ENCODE peak calls at places on chromosomes 2 and 18, in four cellular contexts. U is effector memory CD4-positive, alpha-beta T cell; J is pancreas; I is small intestine. E is an unnamed sample. For H3K4me1, the result is how much of the 10 kb centered on the place peaks cover.

GRCh38 chr2:167652401-167652800 is 595.0 kb downstream of the STK39 start:
- DNase-seq in J (no peak), U (no peak), I (no peak), E (no peak)

GRCh38 chr2:143513081-143513480 is 383.9 kb downstream of the ARHGAP15 start:
- DNase-seq in I (peak), U (no peak), J (peak), E (no peak)

GRCh38 chr18:54880706-54881105 is 52.4 kb downstream of the RAB27B start:
- DNase-seq in U (no peak), I (peak), J (no peak), E (no peak)

GRCh38 chr2:42297322-42297936 is 63.6 kb downstream of the COX7A2L start:
- DNase-seq in I (peak), U (no peak), J (no peak), E (no peak)

GRCh38 chr2:115910270-115910669 is 1467.8 kb downstream of the DPP10 start:
- DNase-seq in U (no peak), J (no peak), I (no peak), E (no peak)

GRCh38 chr2:9692392-9693137 is 61.8 kb upstream of the YWHAQ start:
- DNase-seq in I (no peak), J (no peak), U (no peak), E (peak)

GRCh38 chr2:32061973-32062861 is 1.1 kb upstream of the SPAST start:
- DNase-seq in J (peak), I (peak), U (no peak), E (peak)

GRCh38 chr2:62787381-62787780 is 81.9 kb downstream of the EHBP1 start:
- DNase-seq in U (no peak), J (no peak), I (peak), E (no peak)

GRCh38 chr18:24560511-24560981 is 100.1 kb downstream of the HRH4 start:
- DNase-seq in I (peak), J (no peak), U (no peak), E (no peak)

GRCh38 chr18:45518770-45519169 is 96.5 kb upstream of the SLC14A2 start:
- DNase-seq in U (no peak), I (no peak), J (no peak), E (no peak)

GRCh38 chr18:45865466-45865865 is 40.0 kb downstream of the SIGLEC15 start:
- DNase-seq in U (no peak), I (no peak), J (no peak), E (no peak)

GRCh38 chr2:46179037-46179621 is 118.1 kb upstream of the EPAS1 start:
- DNase-seq in I (peak), U (peak), J (no peak), E (peak)

GRCh38 chr18:48802543-48803428 is 148.0 kb downstream of the SMAD7 start:
- DNase-seq in I (no peak), U (no peak), J (peak), E (no peak)

GRCh38 chr2:101205521-101205998 is 47.1 kb upstream of the CNOT11 start:
- DNase-seq in J (peak), I (peak), U (peak), E (peak)

GRCh38 chr2:12320027-12320734 is 396.6 kb upstream of the TRIB2 start:
- DNase-seq in U (no peak), J (no peak), I (no peak), E (no peak)
- H3K4me1 ChIP-seq in U (under half), J (under half), I (under half), E (under half)

DNA sequence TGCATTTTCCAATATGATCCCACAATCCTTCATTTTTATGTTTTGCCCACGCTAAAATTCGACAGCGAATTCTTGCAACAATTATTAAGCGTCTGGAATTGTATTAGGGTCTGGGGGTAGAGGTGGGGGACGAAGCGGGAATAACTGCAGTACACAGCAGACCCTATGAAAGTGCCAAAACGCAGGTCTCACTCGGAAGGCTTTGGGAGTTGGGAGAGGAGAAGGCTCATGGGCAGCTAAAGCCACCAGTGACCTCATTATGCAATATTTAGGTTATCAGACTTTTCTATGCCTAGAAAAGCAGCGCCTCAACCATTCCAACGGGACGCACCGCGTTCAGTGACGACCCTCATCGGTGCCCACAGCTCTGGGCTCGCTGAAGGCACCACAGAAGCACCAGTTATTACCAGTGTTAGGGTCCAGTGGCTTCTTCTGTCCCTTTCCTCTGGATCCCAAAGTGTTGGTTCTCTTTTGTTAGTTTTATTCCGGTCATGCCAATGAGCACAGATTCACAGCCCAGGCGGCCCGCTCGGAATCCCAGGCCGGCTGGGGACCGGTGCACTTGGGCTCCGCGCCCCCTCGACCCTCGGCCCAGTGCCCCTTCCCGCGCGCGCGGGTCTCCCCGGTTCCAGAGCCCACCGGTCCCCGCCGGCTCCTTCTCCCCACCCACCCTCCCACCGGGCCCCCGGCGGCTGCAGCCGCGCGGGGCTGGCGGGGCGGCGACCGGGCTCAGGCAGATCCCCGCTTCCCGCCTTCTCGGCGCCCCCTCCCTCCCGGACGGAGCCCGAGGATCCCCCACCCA is 738 bp upstream of the MAPK4 start:
- DNase-seq in J (peak), U (no peak), I (no peak), E (no peak)
- H3K4me3 ChIP-seq in J (peak), U (no peak), I (no peak), E (no peak)

GRCh38 chr2:189178007-189178406 is 1.6 kb downstream of the COL5A2 start:
- DNase-seq in J (no peak), I (no peak), U (no peak), E (no peak)

GRCh38 chr2:189168876-189169499 is 10.6 kb downstream of the COL5A2 start:
- DNase-seq in J (no peak), U (no peak), I (no peak), E (no peak)

GRCh38 chr2:189175869-189176431 is 3.6 kb downstream of the COL5A2 start:
- DNase-seq in U (no peak), I (no peak), J (no peak), E (no peak)

GRCh38 chr2:189177441-189177840 is 2.1 kb downstream of the COL5A2 start:
- DNase-seq in J (no peak), I (no peak), U (no peak), E (no peak)

GRCh38 chr2:189171956-189172609 is 7.5 kb downstream of the COL5A2 start:
- DNase-seq in J (no peak), U (no peak), I (no peak), E (no peak)
- H3K4me1 ChIP-seq in J (under half), U (under half), I (under half), E (under half)

GRCh38 chr2:154338359-154338967 is 360.0 kb upstream of the KCNJ3 start:
- DNase-seq in J (no peak), I (no peak), U (no peak), E (no peak)
- H3K4me3 ChIP-seq in J (no peak), I (no peak), U (no peak), E (no peak)

GRCh38 chr2:109331864-109332848 is 203.2 kb downstream of the SH3RF3 start:
- DNase-seq in I (peak), J (no peak), U (no peak), E (peak)

GRCh38 chr2:109331081-109331480 is 202.1 kb downstream of the SH3RF3 start:
- DNase-seq in I (no peak), J (no peak), U (no peak), E (no peak)

GRCh38 chr2:109333414-109334194 is 204.6 kb downstream of the SH3RF3 start:
- DNase-seq in I (no peak), J (no peak), U (no peak), E (no peak)

GRCh38 chr2:109330056-109330455 is 201.1 kb downstream of the SH3RF3 start:
- DNase-seq in J (no peak), U (no peak), I (no peak), E (no peak)

GRCh38 chr2:109332880-109333279 is 203.9 kb downstream of the SH3RF3 start:
- DNase-seq in U (no peak), I (no peak), J (no peak), E (no peak)
- H3K4me1 ChIP-seq in U (under half), I (under half), J (under half), E (under half)

GRCh38 chr18:9706081-9706935 is 1.8 kb upstream of the RAB31 start:
- DNase-seq in I (no peak), U (no peak), J (no peak), E (no peak)

GRCh38 chr18:9707381-9708056 is 582 bp upstream of the RAB31 start:
- DNase-seq in I (no peak), J (no peak), U (no peak), E (no peak)

GRCh38 chr18:9708882-9709877 is 1.1 kb downstream of the RAB31 start:
- DNase-seq in U (no peak), J (no peak), I (no peak), E (peak)

GRCh38 chr18:9710037-9710436 is 1.9 kb downstream of the RAB31 start:
- DNase-seq in U (no peak), I (no peak), J (no peak), E (no peak)

GRCh38 chr18:9708057-9708881 is at the start of gene RAB31:
- DNase-seq in I (peak), U (no peak), J (peak), E (peak)
- H3K4me3 ChIP-seq in I (peak), U (peak), J (peak), E (peak)

GRCh38 chr2:172431993-172432392 is 4.6 kb downstream of the ITGA6 start:
- DNase-seq in J (no peak), U (no peak), I (no peak), E (no peak)
- H3K4me1 ChIP-seq in J (half or more), U (half or more), I (under half), E (half or more)

DNA sequence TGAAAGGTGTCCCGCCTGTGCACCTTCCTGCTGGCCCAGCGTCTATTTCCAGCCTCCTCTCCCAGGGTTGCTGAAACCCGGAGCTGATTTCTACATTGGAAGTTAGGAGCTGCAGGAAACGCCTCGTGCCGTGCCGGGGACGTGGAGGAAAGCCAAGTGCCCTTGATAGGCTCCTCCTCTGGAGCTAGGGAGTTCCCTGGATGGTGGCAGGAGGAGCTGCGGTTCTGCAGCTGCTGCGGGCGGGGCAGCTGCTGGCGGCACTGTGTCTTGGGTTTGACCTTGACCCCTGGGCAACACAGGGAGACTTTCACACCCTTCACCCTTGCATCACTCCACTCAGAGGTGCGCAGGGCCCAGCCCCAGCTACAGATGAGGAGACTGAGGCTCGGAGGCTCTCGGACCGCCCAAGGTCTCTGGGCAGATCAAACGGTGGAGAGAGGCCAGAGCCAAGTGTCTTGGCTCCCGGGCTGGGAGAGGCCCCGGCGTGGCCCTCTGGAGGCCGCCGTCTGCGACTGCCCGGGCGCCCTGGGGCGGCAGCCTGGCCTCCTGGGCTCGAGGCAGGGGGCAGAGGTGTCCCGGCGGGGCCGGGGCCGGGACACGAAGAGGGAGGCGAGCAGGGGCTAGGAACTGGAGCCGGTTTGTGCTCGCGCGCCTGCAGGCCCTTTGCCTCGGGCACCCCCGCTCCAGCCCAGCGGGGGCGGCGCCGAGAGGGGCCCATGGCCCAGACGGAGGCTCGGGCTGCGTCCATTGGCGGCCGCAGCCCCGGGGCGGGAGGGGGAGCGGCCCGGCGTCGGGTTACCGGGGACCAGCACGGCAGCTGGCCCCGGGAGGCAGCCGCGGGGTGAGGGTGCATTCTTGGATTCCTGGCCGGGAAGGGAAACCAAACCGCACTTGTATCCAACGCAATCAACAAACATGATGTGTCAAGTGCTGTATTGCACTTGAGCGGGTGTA is 129.7 kb upstream of the SLC1A4 start:
- DNase-seq in J (peak), I (peak), U (no peak), E (peak)
- H3K4me3 ChIP-seq in J (peak), I (peak), U (no peak), E (no peak)

GRCh38 chr18:74488354-74488753 is 7.8 kb upstream of the CNDP2 start:
- DNase-seq in J (no peak), U (no peak), I (no peak), E (no peak)

GRCh38 chr18:74482697-74483096 is 13.5 kb upstream of the CNDP2 start:
- DNase-seq in J (no peak), I (no peak), U (no peak), E (no peak)

GRCh38 chr18:74489631-74490030 is 6.5 kb upstream of the CNDP2 start:
- DNase-seq in I (no peak), J (no peak), U (no peak), E (no peak)

GRCh38 chr18:74488864-74489263 is 7.3 kb upstream of the CNDP2 start:
- DNase-seq in U (no peak), J (no peak), I (no peak), E (no peak)

DNA sequence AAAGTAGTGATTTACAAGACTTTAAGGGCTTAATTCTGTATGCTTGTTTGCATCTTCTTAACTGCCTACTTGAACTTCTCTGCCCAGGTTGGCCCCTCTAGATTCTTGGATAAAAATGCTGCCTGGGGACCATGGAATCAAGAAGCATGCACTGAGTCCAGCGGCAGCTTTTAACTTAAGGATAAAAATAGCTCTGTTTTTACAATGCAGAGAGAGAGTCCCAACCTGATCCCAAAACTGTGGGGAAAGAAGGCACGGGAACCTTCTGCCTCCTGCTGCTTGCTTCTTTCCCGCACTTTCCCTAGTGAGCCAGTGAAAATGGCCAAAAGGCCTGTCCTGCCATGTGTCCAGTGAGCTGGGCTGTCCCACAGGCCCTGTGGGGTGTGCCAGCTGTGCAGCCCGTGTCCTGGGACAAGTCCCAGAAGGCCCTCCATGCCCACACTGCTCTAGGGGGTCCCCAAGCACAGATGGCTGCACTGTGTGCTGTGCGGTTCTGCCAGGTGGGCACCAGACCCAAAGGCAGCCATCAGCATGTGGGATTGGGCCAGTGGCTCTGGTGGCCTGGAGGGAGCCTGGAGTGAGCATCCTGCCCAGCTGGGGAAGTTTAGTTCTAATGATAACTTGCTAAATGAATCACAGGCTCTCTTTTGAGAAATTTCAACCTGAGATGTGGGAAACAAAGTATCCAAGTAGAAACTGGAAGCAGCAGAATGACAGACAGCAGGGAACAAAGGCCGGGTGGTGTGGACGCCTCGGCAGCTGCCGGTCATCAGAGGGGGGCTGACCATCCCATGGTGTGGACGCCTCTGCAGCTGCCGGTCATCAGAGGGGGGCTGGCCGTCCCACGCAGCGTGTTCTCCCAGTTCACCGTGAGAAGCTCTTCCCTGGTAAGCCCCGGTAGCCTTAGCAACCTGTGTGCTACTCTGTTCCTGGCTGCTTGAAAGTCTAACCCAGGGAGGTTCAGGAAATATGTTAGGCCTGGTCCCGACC is 10.0 kb upstream of the CNDP2 start:
- DNase-seq in J (no peak), I (no peak), U (no peak), E (no peak)
- H3K4me1 ChIP-seq in J (under half), I (under half), U (under half), E (under half)